ENCODE peak calls at places on chromosomes 7 and 10, in ten cellular contexts. M, A, O, L, X, C, U, S, J and B are unnamed samples.

GRCh38 chr7:31856366-31856765 is 169.4 kb downstream of the PPP1R17 start:
- DNase-seq in M (no peak), A (no peak), O (no peak), L (no peak), X (no peak), C (no peak), U (no peak), S (no peak), J (no peak), B (no peak)

GRCh38 chr7:73841689-73842247 is 548 bp downstream of the METTL27 start:
- DNase-seq in M (no peak), A (no peak), O (no peak), L (no peak), X (no peak), C (no peak), U (no peak), S (no peak), J (no peak), B (no peak)

GRCh38 chr7:132393789-132394261 is 182.4 kb downstream of the PLXNA4 start:
- DNase-seq in M (peak; percentile 75), A (no peak), O (no peak), L (no peak), X (no peak), C (no peak), U (no peak), S (no peak), J (no peak), B (peak; percentile 82)

GRCh38 chr10:49521062-49521461 is 17.9 kb downstream of the ERCC6 start:
- DNase-seq in M (no peak), A (no peak), O (no peak), L (no peak), X (no peak), C (no peak), U (no peak), S (no peak), J (no peak), B (no peak)

GRCh38 chr10:13615650-13616049 is 28.9 kb downstream of the PRPF18 start:
- DNase-seq in M (no peak), A (no peak), O (no peak), L (no peak), X (no peak), C (no peak), U (no peak), S (no peak), J (no peak), B (no peak)

GRCh38 chr10:62719058-62719457 is 85.5 kb upstream of the ADO start:
- DNase-seq in M (no peak), A (no peak), O (no peak), L (no peak), X (no peak), C (no peak), U (no peak), S (no peak), J (no peak), B (no peak)

GRCh38 chr10:52566471-52567246 is 205.9 kb downstream of the MBL2 start:
- DNase-seq in M (no peak), A (no peak), O (peak; percentile 58), L (peak; percentile 9), X (peak; percentile 7), C (peak; percentile 2), U (no peak), S (no peak), J (peak; percentile 1), B (no peak)

GRCh38 chr10:131002031-131002861 is 309.3 kb downstream of the TCERG1L start:
- DNase-seq in M (no peak), A (no peak), O (no peak), L (no peak), X (no peak), C (no peak), U (no peak), S (peak; percentile 40), J (no peak), B (no peak)

GRCh38 chr10:121653608-121654007 is 55.4 kb upstream of the FGFR2 start:
- DNase-seq in M (no peak), A (no peak), O (no peak), L (no peak), X (no peak), C (no peak), U (no peak), S (no peak), J (no peak), B (no peak)

GRCh38 chr7:25314729-25315267 is 86.5 kb upstream of the NPVF start:
- DNase-seq in M (no peak), A (no peak), O (no peak), L (no peak), X (no peak), C (no peak), U (no peak), S (no peak), J (no peak), B (no peak)

GRCh38 chr7:2706685-2707126 is 18.7 kb downstream of the AMZ1 start:
- DNase-seq in M (no peak), A (no peak), O (no peak), L (no peak), X (no peak), C (no peak), U (no peak), S (no peak), J (no peak), B (no peak)

GRCh38 chr7:98656899-98657298 is 39.8 kb downstream of the NPTX2 start:
- DNase-seq in M (no peak), A (no peak), O (no peak), L (no peak), X (no peak), C (no peak), U (no peak), S (no peak), J (no peak), B (no peak)

GRCh38 chr10:96257944-96258343 is 13.4 kb downstream of the BLNK start:
- DNase-seq in M (no peak), A (no peak), O (no peak), L (no peak), X (no peak), C (no peak), U (no peak), S (no peak), J (no peak), B (peak; percentile 58)

GRCh38 chr10:100998183-100998990 is 1.2 kb upstream of the LZTS2 start:
- DNase-seq in M (peak; percentile 86), A (peak; percentile 78), O (peak; percentile 65), L (peak; percentile 63), X (peak; percentile 92), C (no peak), U (peak; percentile 74), S (peak; percentile 91), J (peak; percentile 71), B (peak; percentile 94)

GRCh38 chr10:47404937-47405336 is 20.8 kb upstream of the ZNF488 start:
- DNase-seq in M (no peak), A (no peak), O (no peak), L (no peak), X (no peak), C (no peak), U (no peak), S (no peak), J (no peak), B (no peak)

GRCh38 chr10:72009430-72010081 is 45.4 kb downstream of the CHST3 start:
- DNase-seq in M (peak; percentile 98), A (no peak), O (peak; percentile 80), L (peak; percentile 99), X (no peak), C (peak; percentile 27), U (no peak), S (peak; percentile 99), J (peak; percentile 22), B (peak; percentile 95)

GRCh38 chr10:30782543-30783461 is 153.2 kb upstream of the LYZL2 start:
- DNase-seq in M (no peak), A (no peak), O (no peak), L (peak; percentile 46), X (no peak), C (no peak), U (no peak), S (no peak), J (no peak), B (no peak)

GRCh38 chr7:93715234-93715633 is 140.7 kb upstream of the CALCR start:
- DNase-seq in M (peak; percentile 36), A (peak; percentile 37), O (peak; percentile 53), L (peak; percentile 9), X (no peak), C (peak; percentile 29), U (no peak), S (no peak), J (peak; percentile 76), B (peak; percentile 31)

GRCh38 chr10:4883079-4883739 is 57.2 kb downstream of the AKR1E2 start:
- DNase-seq in M (peak; percentile 62), A (no peak), O (no peak), L (peak; percentile 55), X (peak; percentile 12), C (no peak), U (no peak), S (no peak), J (no peak), B (peak; percentile 68)

GRCh38 chr7:64893401-64893800 is 9.7 kb upstream of the ZNF273 start:
- DNase-seq in M (no peak), A (no peak), O (no peak), L (no peak), X (no peak), C (no peak), U (no peak), S (no peak), J (no peak), B (no peak)

GRCh38 chr7:70698219-70698832 is 433.6 kb upstream of the GALNT17 start:
- DNase-seq in M (peak; percentile 45), A (no peak), O (peak; percentile 48), L (no peak), X (no peak), C (peak; percentile 37), U (no peak), S (no peak), J (peak; percentile 71), B (no peak)

GRCh38 chr7:111012152-111012551 is 78.8 kb upstream of the LRRN3 start:
- DNase-seq in M (no peak), A (no peak), O (no peak), L (no peak), X (no peak), C (no peak), U (no peak), S (no peak), J (no peak), B (no peak)

GRCh38 chr7:47938574-47939165 is 9.6 kb downstream of the PKD1L1 start:
- DNase-seq in M (no peak), A (no peak), O (no peak), L (no peak), X (no peak), C (no peak), U (no peak), S (no peak), J (peak; percentile 32), B (no peak)

GRCh38 chr10:101972761-101973160 is 83.2 kb downstream of the ARMH3 start:
- DNase-seq in M (no peak), A (no peak), O (peak; percentile 39), L (no peak), X (no peak), C (no peak), U (no peak), S (no peak), J (no peak), B (no peak)

GRCh38 chr7:85890244-85890811 is 703.5 kb upstream of the SEMA3D start:
- DNase-seq in M (no peak), A (no peak), O (no peak), L (no peak), X (no peak), C (peak; percentile 6), U (no peak), S (no peak), J (peak; percentile 78), B (no peak)

GRCh38 chr10:44860811-44861751 is 50.1 kb upstream of the TMEM72 start:
- DNase-seq in M (no peak), A (no peak), O (peak; percentile 90), L (no peak), X (peak; percentile 76), C (no peak), U (no peak), S (no peak), J (no peak), B (peak; percentile 65)

GRCh38 chr7:69967152-69967591 is 368.9 kb downstream of the AUTS2 start:
- DNase-seq in M (peak; percentile 23), A (no peak), O (no peak), L (peak; percentile 20), X (no peak), C (no peak), U (no peak), S (no peak), J (no peak), B (peak; percentile 49)

GRCh38 chr10:3803295-3803883 is 18.4 kb upstream of the KLF6 start:
- DNase-seq in M (no peak), A (no peak), O (no peak), L (no peak), X (no peak), C (no peak), U (no peak), S (no peak), J (peak; percentile 31), B (no peak)